ENCODE peak calls at places on chromosomes 5 and 9, in eight cellular contexts. Q, N, V, T, G, X, Y and F are unnamed samples.

GRCh38 chr5:168086104-168086610 is 205.3 kb upstream of the WWC1 start:
- DNase-seq in Q (no peak), N (no peak), V (no peak), T (peak), G (no peak), X (no peak), Y (no peak), F (no peak)

GRCh38 chr9:131525643-131526565 is 5.2 kb downstream of the UCK1 start:
- DNase-seq in Q (no peak), N (no peak), V (no peak), T (no peak), G (no peak), X (no peak), Y (no peak), F (no peak)

GRCh38 chr5:141564216-141564692 is 54.5 kb downstream of the DIAPH1 start:
- DNase-seq in Q (peak), N (no peak), V (peak), T (peak), G (no peak), X (peak), Y (peak), F (peak)

GRCh38 chr5:51832934-51833470 is 449.8 kb downstream of the ISL1 start:
- DNase-seq in Q (no peak), N (no peak), V (no peak), T (no peak), G (no peak), X (no peak), Y (no peak), F (no peak)

GRCh38 chr9:38024036-38024681 is 44.9 kb downstream of the SHB start:
- DNase-seq in Q (peak), N (peak), V (no peak), T (peak), G (peak), X (no peak), Y (no peak), F (no peak)

GRCh38 chr5:114237766-114238165 is 124.1 kb upstream of the KCNN2 start:
- DNase-seq in Q (no peak), N (no peak), V (no peak), T (peak), G (no peak), X (no peak), Y (no peak), F (no peak)

GRCh38 chr5:43042626-43043399 is 2.7 kb upstream of the ANXA2R start:
- DNase-seq in Q (peak), N (no peak), V (peak), T (peak), G (peak), X (peak), Y (peak), F (peak)

GRCh38 chr9:95788011-95788410 is 87.5 kb upstream of the ERCC6L2 start:
- DNase-seq in Q (no peak), N (no peak), V (no peak), T (no peak), G (no peak), X (no peak), Y (no peak), F (no peak)

GRCh38 chr5:153565822-153566221 is 75.4 kb downstream of the GRIA1 start:
- DNase-seq in Q (no peak), N (no peak), V (no peak), T (peak), G (no peak), X (no peak), Y (no peak), F (no peak)

GRCh38 chr9:124062172-124062571 is 50.6 kb downstream of the LHX2 start:
- DNase-seq in Q (no peak), N (no peak), V (no peak), T (no peak), G (no peak), X (no peak), Y (no peak), F (no peak)

GRCh38 chr9:97386265-97386633 is 25.6 kb upstream of the TDRD7 start:
- DNase-seq in Q (no peak), N (no peak), V (no peak), T (no peak), G (no peak), X (no peak), Y (no peak), F (no peak)

GRCh38 chr5:93581738-93582414 is 857 bp upstream of the NR2F1-AS1 start:
- DNase-seq in Q (no peak), N (no peak), V (no peak), T (peak), G (no peak), X (no peak), Y (no peak), F (no peak)

GRCh38 chr5:73300520-73301207 is 127.7 kb downstream of the TMEM174 start:
- DNase-seq in Q (no peak), N (no peak), V (no peak), T (no peak), G (no peak), X (no peak), Y (no peak), F (no peak)

GRCh38 chr5:123512631-123513461 is 869 bp downstream of the CSNK1G3 start:
- DNase-seq in Q (peak), N (no peak), V (peak), T (peak), G (peak), X (no peak), Y (peak), F (peak)

GRCh38 chr5:128541385-128541784 is 3.3 kb upstream of the FBN2 start:
- DNase-seq in Q (no peak), N (no peak), V (no peak), T (no peak), G (no peak), X (no peak), Y (no peak), F (no peak)

DNA sequence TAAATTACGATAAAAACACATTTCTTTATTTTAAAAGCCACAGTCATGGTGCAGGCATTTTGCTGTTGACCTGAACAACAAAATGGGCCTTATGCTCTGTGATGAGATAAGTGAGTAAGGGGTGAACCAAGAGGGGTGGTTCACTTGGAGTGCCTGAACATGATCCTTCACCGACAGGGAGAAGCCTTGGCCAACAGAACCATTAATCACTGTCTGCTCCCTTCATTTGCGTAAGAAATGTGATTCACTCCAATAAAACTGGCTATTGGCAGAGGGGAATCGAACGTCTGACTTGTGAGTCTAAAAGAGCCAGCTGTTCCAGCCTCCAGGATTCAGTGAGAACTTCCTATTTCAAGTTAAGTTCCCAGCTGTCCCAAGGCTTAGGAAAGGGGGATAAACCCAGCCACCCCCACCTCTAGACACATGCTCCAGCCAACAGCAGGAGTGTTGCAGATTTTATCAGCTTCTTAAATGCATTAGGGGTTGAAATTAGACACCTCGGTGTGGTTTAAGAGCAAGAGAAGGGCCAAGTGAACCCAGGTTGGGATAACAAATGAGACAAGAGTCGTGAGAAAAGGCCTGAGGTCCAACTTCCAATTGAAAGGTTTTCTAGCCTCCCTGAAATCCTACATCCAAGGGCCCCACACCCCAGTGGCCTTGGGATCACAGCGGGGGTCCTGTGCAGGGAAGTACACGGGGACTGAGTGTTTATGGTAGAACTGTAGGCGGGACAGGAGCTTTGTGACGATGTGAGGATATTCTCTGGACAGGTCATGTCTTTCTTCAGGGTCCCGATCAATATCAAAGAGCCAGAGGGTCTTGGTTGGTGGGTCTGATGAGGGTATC is 131.4 kb upstream of the LHFPL2 start:
- DNase-seq in Q (peak), N (no peak), V (no peak), T (peak), G (no peak), X (no peak), Y (no peak), F (no peak)
- H3K27ac ChIP-seq in Q (no peak), N (no peak), V (no peak), T (peak), G (no peak), X (no peak), Y (no peak), F (no peak)

GRCh38 chr5:148543727-148544126 is 110.6 kb downstream of the HTR4 start:
- DNase-seq in Q (no peak), N (no peak), V (no peak), T (peak), G (no peak), X (no peak), Y (no peak), F (no peak)

GRCh38 chr5:148539851-148540250 is 114.5 kb downstream of the HTR4 start:
- DNase-seq in Q (no peak), N (no peak), V (no peak), T (no peak), G (no peak), X (no peak), Y (no peak), F (no peak)

GRCh38 chr5:148541054-148541835 is 113.1 kb downstream of the HTR4 start:
- DNase-seq in Q (no peak), N (no peak), V (no peak), T (no peak), G (no peak), X (no peak), Y (no peak), F (no peak)

GRCh38 chr5:148540636-148541035 is 113.7 kb downstream of the HTR4 start:
- DNase-seq in Q (no peak), N (no peak), V (no peak), T (peak), G (no peak), X (no peak), Y (no peak), F (no peak)

DNA sequence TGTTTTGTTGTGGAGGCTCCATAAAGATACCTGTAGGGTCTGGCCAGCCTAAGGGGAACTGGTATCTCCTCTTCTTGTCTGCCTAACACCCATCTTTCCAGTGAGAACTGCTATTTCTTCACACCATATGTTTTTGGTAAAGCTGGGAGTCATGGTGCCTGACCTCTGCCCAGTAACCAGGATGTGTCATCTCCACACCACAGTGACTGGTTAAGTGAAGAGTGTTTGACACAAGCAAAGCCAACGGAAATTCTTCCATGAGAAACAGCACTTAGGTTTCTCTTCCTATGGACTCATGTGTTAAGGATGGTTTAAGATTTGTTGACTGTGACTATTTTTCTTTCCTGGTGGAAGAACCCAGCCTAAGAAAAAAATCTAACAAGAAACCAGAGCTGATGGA is 111.5 kb downstream of the HTR4 start:
- DNase-seq in Q (no peak), N (no peak), V (no peak), T (peak), G (no peak), X (no peak), Y (no peak), F (no peak)
- H3K27ac ChIP-seq in Q (no peak), N (no peak), V (no peak), T (no peak), G (no peak), X (no peak), Y (no peak), F (no peak)

GRCh38 chr5:103565711-103566110 is 3.1 kb upstream of the NUDT12 start:
- DNase-seq in Q (no peak), N (no peak), V (no peak), T (no peak), G (no peak), X (no peak), Y (no peak), F (no peak)

GRCh38 chr5:103562453-103563157 is at the start of gene NUDT12:
- DNase-seq in Q (peak), N (peak), V (peak), T (peak), G (peak), X (peak), Y (peak), F (peak)

GRCh38 chr5:103562084-103562452 is 521 bp downstream of the NUDT12 start:
- DNase-seq in Q (no peak), N (no peak), V (no peak), T (peak), G (no peak), X (no peak), Y (no peak), F (no peak)

GRCh38 chr5:103560826-103561225 is 1.8 kb downstream of the NUDT12 start:
- DNase-seq in Q (no peak), N (no peak), V (no peak), T (no peak), G (no peak), X (no peak), Y (no peak), F (no peak)

GRCh38 chr5:103561670-103562069 is 919 bp downstream of the NUDT12 start:
- DNase-seq in Q (no peak), N (no peak), V (no peak), T (peak), G (no peak), X (no peak), Y (no peak), F (no peak)
- H3K27ac ChIP-seq in Q (no peak), N (peak), V (no peak), T (peak), G (no peak), X (peak), Y (peak), F (peak)

GRCh38 chr9:134379774-134380431 is 53.6 kb downstream of the RXRA start:
- DNase-seq in Q (no peak), N (no peak), V (no peak), T (no peak), G (no peak), X (no peak), Y (peak), F (no peak)
- H3K27ac ChIP-seq in Q (no peak), N (no peak), V (no peak), T (no peak), G (no peak), X (peak), Y (peak), F (peak)

GRCh38 chr9:133105461-133105770 is 15.6 kb downstream of the RALGDS start:
- DNase-seq in Q (no peak), N (no peak), V (no peak), T (no peak), G (peak), X (no peak), Y (no peak), F (peak)
- H3K27ac ChIP-seq in Q (no peak), N (no peak), V (no peak), T (no peak), G (no peak), X (no peak), Y (no peak), F (no peak)

DNA sequence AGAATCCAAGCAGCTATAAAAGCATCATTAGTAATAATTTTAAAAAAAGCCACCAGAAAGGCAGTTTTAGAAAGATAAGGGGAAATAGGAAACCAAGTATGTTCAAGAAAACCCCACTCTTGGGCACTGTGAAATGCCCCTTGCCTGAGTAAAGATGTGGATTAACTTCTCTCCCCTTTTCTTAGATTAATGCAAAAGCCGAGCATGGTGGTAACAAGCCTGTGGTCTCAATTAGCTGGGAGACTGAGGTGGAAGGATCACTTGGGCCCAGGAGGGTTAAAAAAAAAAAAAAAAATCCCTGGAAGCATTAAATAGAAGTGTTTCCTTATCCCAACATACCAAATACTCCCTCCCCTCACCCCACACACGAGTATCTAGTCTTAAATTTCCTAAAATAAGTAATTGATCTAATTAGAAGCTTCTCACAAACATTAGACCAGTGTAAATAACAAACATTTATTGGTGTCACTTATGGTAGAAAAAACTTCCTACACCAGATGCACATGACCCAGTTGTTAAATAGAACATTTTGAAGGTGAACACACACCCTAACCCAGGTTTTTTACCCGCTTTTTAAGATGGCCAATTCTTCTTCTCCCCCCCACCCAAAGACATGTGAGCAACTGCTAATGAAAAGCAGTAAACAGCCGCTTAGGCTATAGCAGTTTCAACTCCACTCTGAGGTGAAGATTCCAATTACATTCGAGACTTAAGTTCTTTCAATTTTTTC is 5.2 kb downstream of the HSPA5 start:
- DNase-seq in Q (no peak), N (no peak), V (no peak), T (peak), G (no peak), X (no peak), Y (no peak), F (no peak)
- H3K27ac ChIP-seq in Q (no peak), N (peak), V (no peak), T (peak), G (no peak), X (no peak), Y (peak), F (no peak)

GRCh38 chr9:87387351-87388055 is 110.2 kb upstream of the DAPK1 start:
- DNase-seq in Q (no peak), N (no peak), V (no peak), T (peak), G (no peak), X (no peak), Y (no peak), F (no peak)
- H3K27ac ChIP-seq in Q (no peak), N (no peak), V (no peak), T (no peak), G (no peak), X (no peak), Y (no peak), F (no peak)

GRCh38 chr9:92971776-92972175 is 24.5 kb downstream of the FGD3 start:
- DNase-seq in Q (no peak), N (peak), V (no peak), T (no peak), G (no peak), X (no peak), Y (no peak), F (no peak)

GRCh38 chr9:92971121-92971520 is 23.8 kb downstream of the FGD3 start:
- DNase-seq in Q (no peak), N (peak), V (no peak), T (no peak), G (no peak), X (no peak), Y (no peak), F (no peak)

GRCh38 chr9:92968081-92968480 is 20.8 kb downstream of the FGD3 start:
- DNase-seq in Q (no peak), N (peak), V (no peak), T (no peak), G (no peak), X (no peak), Y (no peak), F (no peak)

GRCh38 chr9:92970467-92970923 is 23.2 kb downstream of the FGD3 start:
- DNase-seq in Q (no peak), N (peak), V (no peak), T (peak), G (no peak), X (no peak), Y (no peak), F (no peak)

GRCh38 chr9:92969516-92970466 is 22.5 kb downstream of the FGD3 start:
- DNase-seq in Q (no peak), N (peak), V (peak), T (no peak), G (no peak), X (no peak), Y (no peak), F (no peak)
- H3K27ac ChIP-seq in Q (no peak), N (no peak), V (peak), T (no peak), G (no peak), X (no peak), Y (no peak), F (no peak)

GRCh38 chr9:129253820-129254381 is 75.8 kb upstream of the IER5L start:
- DNase-seq in Q (peak), N (no peak), V (no peak), T (no peak), G (peak), X (peak), Y (peak), F (peak)

GRCh38 chr9:129254566-129255287 is 76.7 kb upstream of the IER5L start:
- DNase-seq in Q (no peak), N (no peak), V (no peak), T (no peak), G (peak), X (no peak), Y (no peak), F (peak)

GRCh38 chr9:129256959-129257713 is 79.1 kb upstream of the IER5L start:
- DNase-seq in Q (no peak), N (no peak), V (no peak), T (no peak), G (peak), X (no peak), Y (no peak), F (no peak)

GRCh38 chr9:129250786-129251185 is 72.7 kb upstream of the IER5L start:
- DNase-seq in Q (no peak), N (no peak), V (no peak), T (peak), G (no peak), X (no peak), Y (no peak), F (no peak)

GRCh38 chr9:129252937-129253819 is 75.1 kb upstream of the IER5L start:
- DNase-seq in Q (peak), N (no peak), V (no peak), T (no peak), G (peak), X (no peak), Y (no peak), F (peak)
- H3K27ac ChIP-seq in Q (peak), N (no peak), V (no peak), T (no peak), G (no peak), X (peak), Y (no peak), F (peak)